ENCODE peak calls at places on chromosomes 7 and 10, in five cellular contexts. Z is ovary, R is cardiac muscle cell, M is endodermal cell, U is transverse colon. T is an unnamed sample.

GRCh38 chr10:100743626-100744135 is 1.7 kb upstream of the PAX2 start:
- DNase-seq in M (peak), U (peak), R (peak), Z (no peak), T (no peak)

GRCh38 chr7:156616269-156617202 is 24.0 kb upstream of the RNF32 start:
- DNase-seq in Z (no peak), U (peak), M (peak), R (no peak), T (no peak)

GRCh38 chr7:135147341-135147898 is 452 bp upstream of the TMEM140 start:
- DNase-seq in U (no peak), M (no peak), R (peak), Z (no peak), T (peak)

GRCh38 chr10:7846591-7846990 is 28.3 kb downstream of the TAF3 start:
- DNase-seq in Z (no peak), U (no peak), R (no peak), M (no peak), T (no peak)

GRCh38 chr10:21749788-21750187 is 215.8 kb downstream of the MLLT10 start:
- DNase-seq in U (no peak), M (no peak), Z (no peak), R (peak), T (no peak)

GRCh38 chr10:98246911-98247820 is 20.8 kb downstream of the LOXL4 start:
- DNase-seq in R (no peak), M (no peak), Z (no peak), U (no peak), T (no peak)

GRCh38 chr7:95547949-95548348 is 48.4 kb downstream of the PDK4 start:
- DNase-seq in M (no peak), U (no peak), R (no peak), Z (no peak), T (no peak)

GRCh38 chr10:132446661-132447445 is 49.9 kb downstream of the PWWP2B start:
- DNase-seq in M (peak), R (peak), U (peak), Z (no peak), T (peak)

GRCh38 chr7:157584420-157584819 is 247.6 kb downstream of the DNAJB6 start:
- DNase-seq in M (no peak), Z (no peak), R (no peak), U (no peak), T (no peak)

GRCh38 chr10:69639291-69640195 is 9.5 kb downstream of the FAM241B start:
- DNase-seq in U (peak), R (peak), M (peak), Z (peak), T (peak)

GRCh38 chr7:116736927-116737715 is 65.1 kb downstream of the MET start:
- DNase-seq in Z (no peak), R (peak), U (no peak), M (no peak), T (no peak)

GRCh38 chr7:111137296-111138195 is 46.6 kb downstream of the LRRN3 start:
- DNase-seq in R (peak), U (no peak), M (no peak), Z (no peak), T (no peak)

GRCh38 chr10:126903646-126904360 is 1.4 kb upstream of the DOCK1 start:
- DNase-seq in Z (no peak), M (no peak), R (no peak), U (no peak), T (no peak)

GRCh38 chr10:75434292-75434691 is 2.9 kb downstream of the LRMDA start:
- DNase-seq in U (no peak), R (no peak), M (no peak), Z (no peak), T (no peak)

GRCh38 chr7:115096262-115096661 is 174.4 kb downstream of the MDFIC start:
- DNase-seq in R (peak), Z (no peak), M (no peak), U (no peak), T (no peak)

GRCh38 chr7:44524811-44525388 is 16.2 kb downstream of the NPC1L1 start:
- DNase-seq in U (no peak), Z (no peak), R (no peak), M (no peak), T (no peak)

GRCh38 chr10:29955308-29955935 is 104.0 kb downstream of the JCAD start:
- DNase-seq in M (peak), U (no peak), Z (no peak), R (peak), T (no peak)

GRCh38 chr10:11245095-11245479 is 227.4 kb downstream of the CELF2 start:
- DNase-seq in M (no peak), U (no peak), Z (no peak), R (no peak), T (no peak)

GRCh38 chr7:53420550-53420949 is 385.1 kb downstream of the POM121L12 start:
- DNase-seq in M (no peak), R (no peak), Z (no peak), U (no peak), T (no peak)

GRCh38 chr7:125492521-125492920 is 562.9 kb upstream of the POT1 start:
- DNase-seq in Z (no peak), M (no peak), R (no peak), U (no peak), T (no peak)

GRCh38 chr10:28089467-28089866 is 90.6 kb upstream of the ODAD2 start:
- DNase-seq in Z (no peak), M (no peak), R (peak), U (no peak), T (no peak)

GRCh38 chr10:69088801-69089501 is 1.0 kb downstream of the SRGN start:
- DNase-seq in Z (no peak), M (no peak), U (no peak), R (peak), T (no peak)

GRCh38 chr10:91799580-91799975 is 1.4 kb downstream of the TNKS2 start:
- DNase-seq in U (no peak), R (no peak), Z (no peak), M (no peak), T (no peak)

GRCh38 chr10:104630731-104631130 is 10.4 kb upstream of the SORCS3 start:
- DNase-seq in U (no peak), M (no peak), Z (no peak), R (no peak), T (no peak)

GRCh38 chr10:123134915-123135414 is 805 bp upstream of the HMX3 start:
- DNase-seq in U (no peak), Z (no peak), M (peak), R (no peak), T (no peak)

GRCh38 chr7:13903997-13904396 is 85.5 kb downstream of the ETV1 start:
- DNase-seq in M (no peak), Z (no peak), R (peak), U (no peak), T (no peak)

GRCh38 chr10:137031-137430 is 1.8 kb downstream of the ZMYND11 start:
- DNase-seq in Z (no peak), U (no peak), R (peak), M (peak), T (no peak)

GRCh38 chr10:113844091-113844490 is 9.8 kb downstream of the DCLRE1A start:
- DNase-seq in R (no peak), Z (no peak), M (no peak), U (no peak), T (no peak)

GRCh38 chr10:87771871-87772500 is 46.0 kb downstream of the ATAD1 start:
- DNase-seq in Z (no peak), U (no peak), R (peak), M (no peak), T (no peak)

GRCh38 chr10:50280049-50280448 is 28.7 kb upstream of the ASAH2 start:
- DNase-seq in Z (no peak), R (no peak), U (no peak), M (no peak), T (no peak)

GRCh38 chr7:66409493-66409892 is 204.4 kb downstream of the TPST1 start:
- DNase-seq in R (no peak), U (no peak), M (no peak), Z (no peak), T (no peak)

GRCh38 chr7:66415659-66416265 is 210.6 kb downstream of the TPST1 start:
- DNase-seq in U (no peak), M (no peak), Z (no peak), R (no peak), T (no peak)

GRCh38 chr7:66419210-66419609 is 209.5 kb upstream of the KCTD7 start:
- DNase-seq in R (peak), U (no peak), Z (no peak), M (no peak), T (no peak)

GRCh38 chr7:66418537-66418936 is 210.1 kb upstream of the KCTD7 start:
- DNase-seq in R (no peak), Z (no peak), U (no peak), M (no peak), T (no peak)

GRCh38 chr7:66413379-66414114 is 208.4 kb downstream of the TPST1 start:
- DNase-seq in M (peak), Z (peak), R (peak), U (peak), T (peak)
- H3K4me3 ChIP-seq in M (peak), Z (peak), R (peak), U (peak), T (peak)

DNA sequence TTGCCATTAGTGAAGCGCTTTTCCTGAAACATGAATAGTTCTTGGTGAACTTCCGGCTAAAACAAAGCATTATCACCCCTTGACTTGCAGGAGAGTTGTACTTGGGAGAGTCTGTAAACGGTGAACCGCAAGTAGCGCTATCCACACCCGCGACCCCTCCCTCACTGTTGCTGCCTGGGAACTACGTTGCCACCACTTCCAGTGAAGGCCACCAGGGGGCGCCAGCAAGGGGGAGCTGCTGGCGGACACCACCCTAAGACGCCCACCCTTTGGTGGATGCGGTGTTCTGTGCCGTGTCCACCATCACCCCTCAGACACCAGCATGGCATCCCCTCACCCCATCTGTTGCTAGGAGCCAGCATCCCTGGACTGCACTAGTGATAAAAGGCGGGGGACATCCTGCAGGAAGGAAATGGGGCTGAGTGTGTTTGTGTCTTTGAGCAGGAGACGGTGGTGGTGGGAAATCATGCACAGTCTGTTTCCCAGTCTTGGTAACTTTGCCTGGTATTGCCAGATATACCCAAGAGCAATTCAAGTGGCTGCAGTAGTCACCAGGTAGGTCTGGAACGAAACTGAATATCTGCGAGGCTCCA is 298.2 kb downstream of the FRMD4A start:
- DNase-seq in Z (peak), R (peak), M (peak), U (no peak), T (no peak)
- TF ChIP-seq CTCF in Z (no peak), R (peak), M (peak), U (peak), T (peak)

GRCh38 chr7:22216309-22216708 is 140.6 kb downstream of the RAPGEF5 start:
- DNase-seq in M (no peak), R (no peak), U (no peak), Z (no peak), T (no peak)
- H3K27ac ChIP-seq in M (no peak), R (no peak), U (no peak), Z (no peak), T (peak)

GRCh38 chr7:40843338-40844026 is 708.7 kb downstream of the SUGCT start:
- DNase-seq in M (no peak), R (no peak), Z (no peak), U (no peak), T (no peak)

GRCh38 chr7:40836218-40836617 is 701.4 kb downstream of the SUGCT start:
- DNase-seq in U (no peak), R (no peak), Z (no peak), M (no peak), T (no peak)

GRCh38 chr7:40839881-40840280 is 705.1 kb downstream of the SUGCT start:
- DNase-seq in R (peak), Z (no peak), U (no peak), M (no peak), T (no peak)

GRCh38 chr7:40845959-40846358 is 711.2 kb downstream of the SUGCT start:
- DNase-seq in M (no peak), U (no peak), Z (no peak), R (no peak), T (no peak)

DNA sequence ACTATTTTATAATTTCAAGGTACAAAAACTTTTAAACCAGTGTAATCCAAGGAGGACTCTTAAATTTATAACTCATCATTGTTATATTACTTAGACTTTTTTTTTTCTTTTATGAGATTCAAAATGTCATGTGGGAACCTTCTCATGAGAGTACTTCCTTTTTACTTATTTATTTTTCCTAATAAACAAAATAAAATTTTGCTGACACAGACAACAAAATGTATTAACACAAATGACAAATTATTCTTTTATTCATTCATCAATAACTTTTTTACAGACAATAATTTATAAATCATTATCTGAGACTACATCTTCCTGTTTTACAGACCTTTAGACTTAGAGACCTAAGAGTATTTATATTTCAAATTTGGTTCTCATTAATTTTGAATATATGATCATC is 706.2 kb downstream of the SUGCT start:
- DNase-seq in Z (no peak), M (no peak), U (no peak), R (no peak), T (no peak)
- H3K4me3 ChIP-seq in Z (no peak), M (no peak), U (no peak), R (no peak), T (no peak)

GRCh38 chr7:12674861-12675260 is 12.6 kb upstream of the ARL4A start:
- DNase-seq in Z (no peak), U (peak), R (peak), M (peak), T (no peak)
- TF ChIP-seq CTCF in Z (no peak), U (peak), R (peak), M (peak), T (no peak)

GRCh38 chr7:20152511-20152910 is 64.7 kb downstream of the MACC1 start:
- DNase-seq in Z (no peak), U (no peak), R (no peak), M (no peak), T (no peak)
- H3K27ac ChIP-seq in Z (peak), U (peak), R (no peak), M (no peak), T (peak)

GRCh38 chr7:5557920-5558401 is 134.3 kb upstream of the TNRC18 start:
- DNase-seq in Z (peak), R (peak), U (peak), M (no peak), T (peak)

GRCh38 chr7:5550831-5551230 is 127.2 kb upstream of the TNRC18 start:
- DNase-seq in U (no peak), Z (no peak), R (peak), M (no peak), T (no peak)

GRCh38 chr7:5553298-5553877 is 129.8 kb upstream of the TNRC18 start:
- DNase-seq in Z (no peak), U (peak), R (no peak), M (no peak), T (no peak)

GRCh38 chr7:5552123-5552522 is 128.5 kb upstream of the TNRC18 start:
- DNase-seq in U (no peak), M (no peak), R (no peak), Z (no peak), T (no peak)

DNA sequence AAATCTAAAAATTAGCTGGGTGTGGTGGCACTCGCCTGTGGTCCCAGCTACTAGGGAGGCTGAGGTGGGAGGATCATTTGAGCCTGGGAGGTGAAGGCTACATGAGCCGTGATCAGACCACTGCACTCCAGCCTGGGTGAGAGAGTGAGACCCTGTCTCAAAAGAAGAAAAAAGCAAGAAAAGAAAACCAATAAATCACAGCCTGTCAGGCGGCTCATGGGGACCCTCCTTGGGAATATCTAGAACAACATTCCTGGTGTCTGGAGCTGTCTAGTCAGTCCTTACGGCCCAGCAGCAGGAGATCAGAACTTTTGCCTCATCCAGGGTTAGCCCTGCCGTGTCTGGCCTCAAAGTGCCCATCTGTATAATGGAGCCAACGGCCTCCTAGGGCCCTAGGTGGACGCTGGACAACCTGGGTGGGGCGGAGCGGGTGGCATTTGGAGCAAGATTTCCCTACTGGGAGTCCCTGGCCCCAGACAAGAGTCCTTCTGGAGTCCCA is 130.7 kb upstream of the TNRC18 start:
- DNase-seq in U (no peak), Z (no peak), M (peak), R (no peak), T (no peak)
- H3K4me3 ChIP-seq in U (no peak), Z (peak), M (no peak), R (no peak), T (no peak)

GRCh38 chr7:73626814-73627213 is 2.5 kb upstream of the MLXIPL start:
- DNase-seq in M (no peak), Z (no peak), U (no peak), R (peak), T (no peak)
- TF ChIP-seq CTCF in M (peak), Z (no peak), U (no peak), R (peak), T (no peak)

DNA sequence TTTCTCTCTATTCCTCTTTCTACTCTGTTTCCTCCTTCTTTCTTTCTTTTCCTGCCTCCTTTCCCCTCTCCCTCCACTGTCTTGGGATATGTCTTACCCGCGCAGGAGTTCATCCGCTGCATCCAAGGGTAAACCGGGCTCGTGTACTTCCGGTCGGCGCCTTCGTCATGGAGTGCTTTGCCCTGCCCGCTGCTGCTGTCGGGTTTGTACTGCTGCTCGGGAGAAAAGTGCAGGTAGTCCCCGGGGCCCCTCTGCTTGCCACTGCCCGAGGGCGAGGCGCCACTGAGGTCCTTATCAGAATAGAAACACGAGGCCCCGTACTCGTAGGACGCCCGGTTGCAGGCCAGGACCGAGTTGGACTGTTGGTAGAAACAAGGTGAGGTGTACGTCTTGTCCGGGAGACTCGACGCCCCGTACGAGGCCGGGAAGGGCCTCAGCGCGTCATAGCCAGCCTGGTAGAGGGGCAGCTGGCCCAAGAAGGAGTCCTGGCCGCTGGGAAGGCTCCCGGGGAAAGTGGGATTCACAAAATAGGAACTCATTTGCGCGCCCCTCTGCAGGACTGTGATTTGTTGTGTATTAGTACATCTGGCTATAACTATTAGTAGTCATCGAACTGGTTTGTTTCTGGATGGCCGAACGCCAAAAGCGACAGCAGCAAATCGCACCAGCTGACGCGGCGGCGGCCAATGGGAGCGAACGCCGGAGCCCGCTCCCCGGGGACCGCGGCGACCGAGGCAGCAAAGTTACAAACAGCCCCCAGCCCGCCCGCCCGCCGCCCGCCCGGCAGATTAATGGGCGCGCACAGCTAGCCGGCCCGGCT is at the start of gene HOXA6:
- DNase-seq in M (peak), U (peak), R (no peak), Z (peak), T (peak)
- H3K27ac ChIP-seq in M (peak), U (peak), R (no peak), Z (no peak), T (peak)

DNA sequence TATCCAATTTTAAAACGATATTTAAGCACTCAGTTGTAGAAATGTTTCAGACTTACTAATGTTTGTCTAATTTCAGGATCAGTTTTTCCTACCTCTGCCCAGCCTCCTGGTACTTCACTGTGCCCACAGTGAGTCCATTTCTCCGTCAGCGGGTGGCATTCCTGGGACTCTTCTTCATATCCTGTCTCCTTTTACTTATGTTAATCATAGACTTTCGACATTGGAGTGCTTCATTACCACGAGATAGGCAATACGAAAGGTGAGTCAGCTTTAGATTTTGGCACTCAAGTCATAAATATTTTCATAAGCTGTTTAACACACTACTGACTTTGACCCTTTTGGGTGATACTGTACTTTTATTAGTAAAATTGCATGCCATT is 2.1 kb downstream of the ENTPD7 start:
- DNase-seq in Z (no peak), M (no peak), U (no peak), R (peak), T (no peak)
- H3K4me3 ChIP-seq in Z (no peak), M (peak), U (no peak), R (no peak), T (no peak)